ENCODE peak calls at places on chromosome 2, in six cellular contexts. X is mesenchymal stem cell, H is adipocyte, N is upper lobe of left lung, T is small intestine, J is hepatocyte. V is an unnamed sample.

GRCh38 chr2:232422051-232422450 is 15.4 kb downstream of the ALPG start:
- DNase-seq in T (no peak), H (no peak), X (no peak), J (no peak), N (no peak), V (no peak)

GRCh38 chr2:158602027-158602426 is 145.3 kb downstream of the PKP4 start:
- DNase-seq in J (no peak), X (no peak), N (no peak), H (no peak), T (peak; percentile 85), V (no peak)

GRCh38 chr2:232525796-232526195 is at the start of gene CHRND:
- DNase-seq in N (no peak), H (peak; percentile 19), J (peak; percentile 55), X (no peak), T (no peak), V (no peak)

GRCh38 chr2:166106431-166107015 is 21.3 kb downstream of the SCN1A start:
- DNase-seq in J (peak; percentile 13), T (no peak), H (no peak), X (peak; percentile 18), N (no peak), V (no peak)

GRCh38 chr2:3462493-3463104 is 56.7 kb downstream of the ADI1 start:
- DNase-seq in T (no peak), J (no peak), X (no peak), N (peak; percentile 16), H (no peak), V (peak; percentile 21)

GRCh38 chr2:193496786-193497185 is 1302.1 kb upstream of the TMEFF2 start:
- DNase-seq in J (no peak), T (no peak), H (no peak), N (no peak), X (no peak), V (no peak)

GRCh38 chr2:46471-47345 is at the start of gene FAM110C:
- DNase-seq in H (no peak), J (peak; percentile 80), N (peak; percentile 86), X (no peak), T (peak; percentile 94), V (peak; percentile 63)

GRCh38 chr2:104249666-104250065 is 604.2 kb upstream of the POU3F3 start:
- DNase-seq in X (no peak), T (no peak), J (no peak), H (no peak), N (no peak), V (no peak)

GRCh38 chr2:172693037-172693436 is 42.6 kb upstream of the RAPGEF4 start:
- DNase-seq in X (peak; percentile 98), T (peak; percentile 96), H (peak; percentile 90), N (peak; percentile 23), J (peak; percentile 86), V (peak; percentile 5)

GRCh38 chr2:215465246-215465645 is 29.4 kb upstream of the FN1 start:
- DNase-seq in X (no peak), J (no peak), H (peak; percentile 36), T (no peak), N (no peak), V (no peak)

GRCh38 chr2:109690822-109691541 is 76.8 kb downstream of the SOWAHC start:
- DNase-seq in T (peak; percentile 99), N (no peak), J (peak; percentile 76), H (no peak), X (peak; percentile 36), V (peak; percentile 95)

GRCh38 chr2:202317080-202317859 is 51.7 kb downstream of the NOP58 start:
- DNase-seq in T (peak; percentile 58), N (peak; percentile 40), J (peak; percentile 25), H (peak; percentile 84), X (peak; percentile 63), V (no peak)

DNA sequence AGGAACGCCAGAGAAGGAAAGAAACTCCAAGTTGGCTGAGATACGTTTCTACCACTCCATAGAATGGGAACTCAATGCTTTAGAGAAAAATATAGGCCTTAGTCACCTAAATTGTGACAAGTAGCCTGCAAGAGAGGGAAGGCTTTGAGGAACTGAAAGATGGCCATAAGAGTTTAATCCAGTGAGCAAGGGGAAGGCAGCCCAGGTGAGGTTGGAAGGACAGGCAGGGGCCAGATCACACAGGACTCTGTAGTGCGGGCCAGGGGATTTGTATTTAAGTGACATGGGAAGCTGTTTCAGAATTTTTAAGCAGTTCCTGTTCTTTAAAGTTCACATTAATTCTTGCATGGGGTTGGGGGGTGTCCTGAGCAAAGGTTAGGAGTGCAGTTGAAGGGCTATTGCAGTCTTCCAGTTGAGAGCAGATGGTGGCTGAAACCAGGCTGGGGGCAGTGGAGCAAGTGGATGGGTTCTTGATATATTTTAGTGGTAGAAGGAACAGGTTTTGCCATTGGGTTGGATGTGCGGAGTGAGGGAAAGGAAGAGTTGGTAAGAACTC is 138.9 kb upstream of the PELI1 start:
- DNase-seq in X (no peak), H (no peak), N (no peak), T (no peak), J (no peak), V (no peak)
- H3K4me1 ChIP-seq in X (peaks cover 9% of the 10 kb centered on the region), H (peaks cover 15% of the 10 kb centered on the region), N (peaks cover 16% of the 10 kb centered on the region), T (no peaks in the 10 kb centered on the region), J (peaks cover 5% of the 10 kb centered on the region), V (no peaks in the 10 kb centered on the region)

GRCh38 chr2:62215306-62216064 is 19.6 kb downstream of the B3GNT2 start:
- DNase-seq in X (peak; percentile 44), N (peak; percentile 53), T (peak; percentile 44), H (no peak), J (peak; percentile 23), V (peak; percentile 35)

GRCh38 chr2:62217980-62218379 is 22.1 kb downstream of the B3GNT2 start:
- DNase-seq in J (no peak), H (peak; percentile 57), X (peak; percentile 83), N (no peak), T (no peak), V (no peak)

GRCh38 chr2:62216113-62216512 is 20.2 kb downstream of the B3GNT2 start:
- DNase-seq in T (no peak), H (no peak), N (no peak), X (peak; percentile 19), J (no peak), V (no peak)

GRCh38 chr2:62217421-62217820 is 21.5 kb downstream of the B3GNT2 start:
- DNase-seq in H (no peak), X (no peak), N (no peak), T (no peak), J (no peak), V (peak; percentile 7)

GRCh38 chr2:62216616-62217015 is 20.7 kb downstream of the B3GNT2 start:
- DNase-seq in X (peak; percentile 95), J (peak; percentile 67), H (peak; percentile 75), N (no peak), T (peak; percentile 65), V (no peak)
- H3K4me1 ChIP-seq in X (peaks cover 17% of the 10 kb centered on the region), J (peaks cover 26% of the 10 kb centered on the region), H (peaks cover 39% of the 10 kb centered on the region), N (peaks cover 59% of the 10 kb centered on the region), T (peaks cover 7% of the 10 kb centered on the region), V (peaks cover 30% of the 10 kb centered on the region)

DNA sequence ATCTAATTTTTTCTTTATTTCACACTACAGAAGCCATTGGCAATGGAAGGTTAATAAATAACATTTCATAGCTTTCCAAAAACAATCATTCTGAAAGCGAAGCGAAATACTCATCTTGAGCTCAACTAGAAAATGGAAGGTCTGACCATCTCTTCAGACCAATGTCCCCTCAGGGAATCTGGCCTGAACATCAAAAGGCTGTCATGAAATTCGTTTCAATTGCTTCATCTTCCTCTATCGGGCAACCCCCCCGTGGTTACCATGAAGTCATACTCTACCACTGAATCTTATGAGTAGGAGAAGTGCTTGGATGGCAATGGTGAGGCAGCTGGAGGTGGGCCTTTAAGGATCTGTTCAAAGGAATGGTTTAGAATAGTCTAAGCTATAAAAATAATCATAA is 22.9 kb upstream of the CYTIP start:
- DNase-seq in N (no peak), J (no peak), H (no peak), X (no peak), T (no peak), V (no peak)
- H3K4me1 ChIP-seq in N (no peaks in the 10 kb centered on the region), J (peaks cover 4% of the 10 kb centered on the region), H (peaks cover 8% of the 10 kb centered on the region), X (no peaks in the 10 kb centered on the region), T (peaks cover 2% of the 10 kb centered on the region), V (no peaks in the 10 kb centered on the region)

DNA sequence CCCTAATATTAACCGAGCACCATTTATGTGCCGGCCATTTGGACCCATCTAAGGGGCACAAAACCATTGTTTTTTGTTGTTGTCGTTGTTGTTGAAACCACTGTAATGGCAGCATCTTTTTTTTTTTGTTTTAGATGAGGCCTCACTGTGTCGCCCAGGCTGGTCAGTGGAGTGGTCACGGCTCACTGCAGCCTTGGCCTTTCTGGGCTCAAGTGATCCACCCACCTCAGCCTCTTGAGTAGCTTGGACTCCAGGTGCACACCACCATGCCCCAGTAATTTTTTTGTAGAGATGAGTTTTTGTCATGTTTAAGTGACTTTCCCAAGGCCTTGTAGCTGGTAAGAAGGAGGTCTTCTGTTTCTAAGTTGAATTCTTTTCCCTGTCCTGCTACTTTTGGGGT is 33.0 kb downstream of the ASAP2 start:
- DNase-seq in J (no peak), H (no peak), N (no peak), T (no peak), X (no peak), V (no peak)
- H3K4me1 ChIP-seq in J (peaks cover 23% of the 10 kb centered on the region), H (peaks cover 55% of the 10 kb centered on the region), N (peaks cover 39% of the 10 kb centered on the region), T (peaks cover 5% of the 10 kb centered on the region), X (peaks cover 20% of the 10 kb centered on the region), V (peaks cover 12% of the 10 kb centered on the region)

GRCh38 chr2:82062469-82062868 is 1757.9 kb upstream of the LRRTM1 start:
- DNase-seq in T (no peak), H (no peak), N (no peak), J (no peak), X (no peak), V (no peak)
- H3K4me1 ChIP-seq in T (no peaks in the 10 kb centered on the region), H (no peaks in the 10 kb centered on the region), N (no peaks in the 10 kb centered on the region), J (no peaks in the 10 kb centered on the region), X (no peaks in the 10 kb centered on the region), V (no peaks in the 10 kb centered on the region)